ENCODE peak calls at places on chromosomes 7 and 10, in six cellular contexts. One of them, this sample, is unnamed.

GRCh38 chr7:22653981-22654380 is 73.0 kb upstream of the IL6 start:
- DNase-seq in HEK293T: no peak
- DNase-seq in stimulated activated CD4-positive, alpha-beta T cell treated with anti-CD3 and anti-CD28 coated beads, Interleukin-15, amount 100 ng/mL, for 1 hour: no peak
- DNase-seq in HT-29: no peak
- DNase-seq in cardiac muscle cell: peak
- DNase-seq in non-pigmented ciliary epithelial cell: no peak
- DNase-seq in this sample: no peak

GRCh38 chr10:52703898-52704297 is 68.7 kb downstream of the MBL2 start:
- DNase-seq in HEK293T: peak
- DNase-seq in stimulated activated CD4-positive, alpha-beta T cell treated with anti-CD3 and anti-CD28 coated beads, Interleukin-15, amount 100 ng/mL, for 1 hour: no peak
- DNase-seq in HT-29: no peak
- DNase-seq in cardiac muscle cell: peak
- DNase-seq in non-pigmented ciliary epithelial cell: no peak
- DNase-seq in this sample: no peak

GRCh38 chr7:21367081-21367480 is 60.8 kb upstream of the SP4 start:
- DNase-seq in HEK293T: no peak
- DNase-seq in stimulated activated CD4-positive, alpha-beta T cell treated with anti-CD3 and anti-CD28 coated beads, Interleukin-15, amount 100 ng/mL, for 1 hour: no peak
- DNase-seq in HT-29: peak
- DNase-seq in cardiac muscle cell: no peak
- DNase-seq in non-pigmented ciliary epithelial cell: no peak
- DNase-seq in this sample: no peak

GRCh38 chr7:22447008-22447407 is 53.0 kb downstream of the STEAP1B start:
- DNase-seq in HEK293T: no peak
- DNase-seq in stimulated activated CD4-positive, alpha-beta T cell treated with anti-CD3 and anti-CD28 coated beads, Interleukin-15, amount 100 ng/mL, for 1 hour: no peak
- DNase-seq in HT-29: no peak
- DNase-seq in cardiac muscle cell: no peak
- DNase-seq in non-pigmented ciliary epithelial cell: no peak
- DNase-seq in this sample: no peak

GRCh38 chr7:116354171-116354545 is 143.8 kb downstream of the TES start:
- DNase-seq in HEK293T: no peak
- DNase-seq in stimulated activated CD4-positive, alpha-beta T cell treated with anti-CD3 and anti-CD28 coated beads, Interleukin-15, amount 100 ng/mL, for 1 hour: no peak
- DNase-seq in HT-29: no peak
- DNase-seq in cardiac muscle cell: peak
- DNase-seq in non-pigmented ciliary epithelial cell: no peak
- DNase-seq in this sample: no peak

GRCh38 chr10:22620140-22620857 is 94.1 kb downstream of the PIP4K2A start:
- DNase-seq in HEK293T: no peak
- DNase-seq in stimulated activated CD4-positive, alpha-beta T cell treated with anti-CD3 and anti-CD28 coated beads, Interleukin-15, amount 100 ng/mL, for 1 hour: no peak
- DNase-seq in HT-29: no peak
- DNase-seq in cardiac muscle cell: peak
- DNase-seq in non-pigmented ciliary epithelial cell: peak
- DNase-seq in this sample: no peak

GRCh38 chr7:41930538-41931262 is 227.8 kb upstream of the INHBA start:
- DNase-seq in HEK293T: no peak
- DNase-seq in stimulated activated CD4-positive, alpha-beta T cell treated with anti-CD3 and anti-CD28 coated beads, Interleukin-15, amount 100 ng/mL, for 1 hour: no peak
- DNase-seq in HT-29: no peak
- DNase-seq in cardiac muscle cell: peak
- DNase-seq in non-pigmented ciliary epithelial cell: no peak
- DNase-seq in this sample: no peak

GRCh38 chr7:106610996-106611886 is 49.7 kb downstream of the CCDC71L start:
- DNase-seq in HEK293T: no peak
- DNase-seq in stimulated activated CD4-positive, alpha-beta T cell treated with anti-CD3 and anti-CD28 coated beads, Interleukin-15, amount 100 ng/mL, for 1 hour: no peak
- DNase-seq in HT-29: no peak
- DNase-seq in cardiac muscle cell: peak
- DNase-seq in non-pigmented ciliary epithelial cell: no peak
- DNase-seq in this sample: no peak

GRCh38 chr10:93790454-93790853 is 32.7 kb downstream of the LGI1 start:
- DNase-seq in HEK293T: no peak
- DNase-seq in stimulated activated CD4-positive, alpha-beta T cell treated with anti-CD3 and anti-CD28 coated beads, Interleukin-15, amount 100 ng/mL, for 1 hour: no peak
- DNase-seq in HT-29: no peak
- DNase-seq in cardiac muscle cell: no peak
- DNase-seq in non-pigmented ciliary epithelial cell: no peak
- DNase-seq in this sample: no peak

GRCh38 chr7:27394871-27395270 is 152.3 kb downstream of the EVX1 start:
- DNase-seq in HEK293T: no peak
- DNase-seq in stimulated activated CD4-positive, alpha-beta T cell treated with anti-CD3 and anti-CD28 coated beads, Interleukin-15, amount 100 ng/mL, for 1 hour: no peak
- DNase-seq in HT-29: no peak
- DNase-seq in cardiac muscle cell: no peak
- DNase-seq in non-pigmented ciliary epithelial cell: no peak
- DNase-seq in this sample: no peak

GRCh38 chr7:3892686-3893085 is 591.6 kb downstream of the SDK1 start:
- DNase-seq in HEK293T: no peak
- DNase-seq in stimulated activated CD4-positive, alpha-beta T cell treated with anti-CD3 and anti-CD28 coated beads, Interleukin-15, amount 100 ng/mL, for 1 hour: no peak
- DNase-seq in HT-29: no peak
- DNase-seq in cardiac muscle cell: no peak
- DNase-seq in non-pigmented ciliary epithelial cell: no peak
- DNase-seq in this sample: no peak

GRCh38 chr7:77657427-77658331 is 38.6 kb upstream of the RSBN1L start:
- DNase-seq in HEK293T: peak
- DNase-seq in stimulated activated CD4-positive, alpha-beta T cell treated with anti-CD3 and anti-CD28 coated beads, Interleukin-15, amount 100 ng/mL, for 1 hour: no peak
- DNase-seq in HT-29: peak
- DNase-seq in cardiac muscle cell: peak
- DNase-seq in non-pigmented ciliary epithelial cell: no peak
- DNase-seq in this sample: no peak

GRCh38 chr10:60236869-60237524 is 152.7 kb downstream of the ANK3 start:
- DNase-seq in HEK293T: no peak
- DNase-seq in stimulated activated CD4-positive, alpha-beta T cell treated with anti-CD3 and anti-CD28 coated beads, Interleukin-15, amount 100 ng/mL, for 1 hour: no peak
- DNase-seq in HT-29: no peak
- DNase-seq in cardiac muscle cell: peak
- DNase-seq in non-pigmented ciliary epithelial cell: no peak
- DNase-seq in this sample: no peak

GRCh38 chr10:33553951-33554571 is 219.6 kb upstream of the NRP1 start:
- DNase-seq in HEK293T: no peak
- DNase-seq in stimulated activated CD4-positive, alpha-beta T cell treated with anti-CD3 and anti-CD28 coated beads, Interleukin-15, amount 100 ng/mL, for 1 hour: no peak
- DNase-seq in HT-29: no peak
- DNase-seq in cardiac muscle cell: no peak
- DNase-seq in non-pigmented ciliary epithelial cell: no peak
- DNase-seq in this sample: no peak

GRCh38 chr10:124722812-124723783 is 21.1 kb downstream of the FAM53B start:
- DNase-seq in HEK293T: no peak
- DNase-seq in stimulated activated CD4-positive, alpha-beta T cell treated with anti-CD3 and anti-CD28 coated beads, Interleukin-15, amount 100 ng/mL, for 1 hour: no peak
- DNase-seq in HT-29: no peak
- DNase-seq in cardiac muscle cell: no peak
- DNase-seq in non-pigmented ciliary epithelial cell: no peak
- DNase-seq in this sample: peak

GRCh38 chr7:129825554-129826267 is 127.0 kb downstream of the UBE2H start:
- DNase-seq in HEK293T: peak
- DNase-seq in stimulated activated CD4-positive, alpha-beta T cell treated with anti-CD3 and anti-CD28 coated beads, Interleukin-15, amount 100 ng/mL, for 1 hour: peak
- DNase-seq in HT-29: peak
- DNase-seq in cardiac muscle cell: peak
- DNase-seq in non-pigmented ciliary epithelial cell: no peak
- DNase-seq in this sample: peak

GRCh38 chr10:94214497-94214896 is 148.2 kb downstream of the NOC3L start:
- DNase-seq in HEK293T: no peak
- DNase-seq in stimulated activated CD4-positive, alpha-beta T cell treated with anti-CD3 and anti-CD28 coated beads, Interleukin-15, amount 100 ng/mL, for 1 hour: no peak
- DNase-seq in HT-29: no peak
- DNase-seq in cardiac muscle cell: no peak
- DNase-seq in non-pigmented ciliary epithelial cell: no peak
- DNase-seq in this sample: no peak

GRCh38 chr7:85184599-85185354 is 2.1 kb downstream of the SEMA3D start:
- DNase-seq in HEK293T: peak
- DNase-seq in stimulated activated CD4-positive, alpha-beta T cell treated with anti-CD3 and anti-CD28 coated beads, Interleukin-15, amount 100 ng/mL, for 1 hour: no peak
- DNase-seq in HT-29: no peak
- DNase-seq in cardiac muscle cell: peak
- DNase-seq in non-pigmented ciliary epithelial cell: no peak
- DNase-seq in this sample: no peak

GRCh38 chr10:3060481-3060889 is 6.9 kb upstream of the PFKP start:
- DNase-seq in HEK293T: no peak
- DNase-seq in stimulated activated CD4-positive, alpha-beta T cell treated with anti-CD3 and anti-CD28 coated beads, Interleukin-15, amount 100 ng/mL, for 1 hour: no peak
- DNase-seq in HT-29: no peak
- DNase-seq in cardiac muscle cell: no peak
- DNase-seq in non-pigmented ciliary epithelial cell: no peak
- DNase-seq in this sample: no peak

GRCh38 chr10:43229208-43230061 is 37.4 kb downstream of the RASGEF1A start:
- DNase-seq in HEK293T: peak
- DNase-seq in stimulated activated CD4-positive, alpha-beta T cell treated with anti-CD3 and anti-CD28 coated beads, Interleukin-15, amount 100 ng/mL, for 1 hour: peak
- DNase-seq in HT-29: no peak
- DNase-seq in cardiac muscle cell: no peak
- DNase-seq in non-pigmented ciliary epithelial cell: no peak
- DNase-seq in this sample: peak

GRCh38 chr10:22483132-22483531 is 137.8 kb downstream of the SPAG6 start:
- DNase-seq in HEK293T: no peak
- DNase-seq in stimulated activated CD4-positive, alpha-beta T cell treated with anti-CD3 and anti-CD28 coated beads, Interleukin-15, amount 100 ng/mL, for 1 hour: no peak
- DNase-seq in HT-29: no peak
- DNase-seq in cardiac muscle cell: no peak
- DNase-seq in non-pigmented ciliary epithelial cell: no peak
- DNase-seq in this sample: no peak

GRCh38 chr10:103139803-103140202 is 53.3 kb downstream of the NT5C2 start:
- DNase-seq in HEK293T: no peak
- DNase-seq in stimulated activated CD4-positive, alpha-beta T cell treated with anti-CD3 and anti-CD28 coated beads, Interleukin-15, amount 100 ng/mL, for 1 hour: no peak
- DNase-seq in HT-29: no peak
- DNase-seq in cardiac muscle cell: no peak
- DNase-seq in non-pigmented ciliary epithelial cell: no peak
- DNase-seq in this sample: no peak

GRCh38 chr10:14253711-14254110 is 77.0 kb downstream of the FRMD4A start:
- DNase-seq in HEK293T: no peak
- DNase-seq in stimulated activated CD4-positive, alpha-beta T cell treated with anti-CD3 and anti-CD28 coated beads, Interleukin-15, amount 100 ng/mL, for 1 hour: no peak
- DNase-seq in HT-29: no peak
- DNase-seq in cardiac muscle cell: peak
- DNase-seq in non-pigmented ciliary epithelial cell: no peak
- DNase-seq in this sample: no peak

GRCh38 chr10:80161321-80162084 is 29.0 kb downstream of the PLAC9 start:
- DNase-seq in HEK293T: peak
- DNase-seq in stimulated activated CD4-positive, alpha-beta T cell treated with anti-CD3 and anti-CD28 coated beads, Interleukin-15, amount 100 ng/mL, for 1 hour: no peak
- DNase-seq in HT-29: no peak
- DNase-seq in cardiac muscle cell: peak
- DNase-seq in non-pigmented ciliary epithelial cell: no peak
- DNase-seq in this sample: no peak

GRCh38 chr7:80729586-80730320 is 91.3 kb downstream of the CD36 start:
- DNase-seq in HEK293T: no peak
- DNase-seq in stimulated activated CD4-positive, alpha-beta T cell treated with anti-CD3 and anti-CD28 coated beads, Interleukin-15, amount 100 ng/mL, for 1 hour: no peak
- DNase-seq in HT-29: no peak
- DNase-seq in cardiac muscle cell: peak
- DNase-seq in non-pigmented ciliary epithelial cell: no peak
- DNase-seq in this sample: no peak

GRCh38 chr7:109793-110556 is 82.4 kb upstream of the FAM20C start:
- DNase-seq in HEK293T: no peak
- DNase-seq in stimulated activated CD4-positive, alpha-beta T cell treated with anti-CD3 and anti-CD28 coated beads, Interleukin-15, amount 100 ng/mL, for 1 hour: no peak
- DNase-seq in HT-29: no peak
- DNase-seq in cardiac muscle cell: no peak
- DNase-seq in non-pigmented ciliary epithelial cell: no peak
- DNase-seq in this sample: no peak

GRCh38 chr7:101212014-101212413 is 5.4 kb downstream of the PLOD3 start:
- DNase-seq in HEK293T: no peak
- DNase-seq in stimulated activated CD4-positive, alpha-beta T cell treated with anti-CD3 and anti-CD28 coated beads, Interleukin-15, amount 100 ng/mL, for 1 hour: no peak
- DNase-seq in HT-29: no peak
- DNase-seq in cardiac muscle cell: no peak
- DNase-seq in non-pigmented ciliary epithelial cell: no peak
- DNase-seq in this sample: no peak

GRCh38 chr10:90602815-90603600 is 254.8 kb downstream of the HTR7 start:
- DNase-seq in HEK293T: no peak
- DNase-seq in stimulated activated CD4-positive, alpha-beta T cell treated with anti-CD3 and anti-CD28 coated beads, Interleukin-15, amount 100 ng/mL, for 1 hour: no peak
- DNase-seq in HT-29: no peak
- DNase-seq in cardiac muscle cell: peak
- DNase-seq in non-pigmented ciliary epithelial cell: peak
- DNase-seq in this sample: no peak

GRCh38 chr7:73341877-73342276 is 13.9 kb downstream of the FKBP6 start:
- DNase-seq in HEK293T: peak
- DNase-seq in stimulated activated CD4-positive, alpha-beta T cell treated with anti-CD3 and anti-CD28 coated beads, Interleukin-15, amount 100 ng/mL, for 1 hour: no peak
- DNase-seq in HT-29: no peak
- DNase-seq in cardiac muscle cell: peak
- DNase-seq in non-pigmented ciliary epithelial cell: peak
- DNase-seq in this sample: no peak

GRCh38 chr7:47738563-47739166 is 156.8 kb upstream of the TNS3 start:
- DNase-seq in HEK293T: no peak
- DNase-seq in stimulated activated CD4-positive, alpha-beta T cell treated with anti-CD3 and anti-CD28 coated beads, Interleukin-15, amount 100 ng/mL, for 1 hour: no peak
- DNase-seq in HT-29: no peak
- DNase-seq in cardiac muscle cell: no peak
- DNase-seq in non-pigmented ciliary epithelial cell: no peak
- DNase-seq in this sample: no peak

GRCh38 chr10:7488418-7488829 is 77.6 kb upstream of the SFMBT2 start:
- DNase-seq in HEK293T: peak
- DNase-seq in stimulated activated CD4-positive, alpha-beta T cell treated with anti-CD3 and anti-CD28 coated beads, Interleukin-15, amount 100 ng/mL, for 1 hour: no peak
- DNase-seq in HT-29: peak
- DNase-seq in cardiac muscle cell: peak
- DNase-seq in non-pigmented ciliary epithelial cell: peak
- DNase-seq in this sample: no peak

GRCh38 chr7:94324380-94325120 is 70.1 kb upstream of the COL1A2 start:
- DNase-seq in HEK293T: no peak
- DNase-seq in stimulated activated CD4-positive, alpha-beta T cell treated with anti-CD3 and anti-CD28 coated beads, Interleukin-15, amount 100 ng/mL, for 1 hour: no peak
- DNase-seq in HT-29: no peak
- DNase-seq in cardiac muscle cell: no peak
- DNase-seq in non-pigmented ciliary epithelial cell: no peak
- DNase-seq in this sample: no peak

GRCh38 chr10:3874988-3875841 is 90.2 kb upstream of the KLF6 start:
- DNase-seq in HEK293T: no peak
- DNase-seq in stimulated activated CD4-positive, alpha-beta T cell treated with anti-CD3 and anti-CD28 coated beads, Interleukin-15, amount 100 ng/mL, for 1 hour: no peak
- DNase-seq in HT-29: peak
- DNase-seq in cardiac muscle cell: no peak
- DNase-seq in non-pigmented ciliary epithelial cell: no peak
- DNase-seq in this sample: no peak